ENCODE peak calls at places on chromosomes 3 and 15, in six cellular contexts. V is neural crest cell, D is RWPE1, Q is HFF-Myc, L is fibroblast of pulmonary artery, S is spleen. R is an unnamed sample.
A peak's percentile ranks its signal among the peaks of the same experiment; 100 is the strongest.

GRCh38 chr3:14810070-14810732 is 8.6 kb upstream of the FGD5 start:
- DNase-seq in L (peak; percentile 21), S (peak; percentile 79), V (no peak), D (no peak), Q (no peak), R (no peak)

GRCh38 chr15:78875107-78875914 is 2.6 kb downstream of the MORF4L1 start:
- DNase-seq in L (peak; percentile 14), V (no peak), Q (no peak), D (no peak), S (no peak), R (no peak)

GRCh38 chr15:62432702-62433398 is 267.8 kb upstream of the C2CD4B start:
- DNase-seq in L (no peak), D (no peak), Q (no peak), S (no peak), V (no peak), R (no peak)

GRCh38 chr3:25537476-25537875 is 109.4 kb downstream of the RARB start:
- DNase-seq in Q (no peak), V (no peak), L (no peak), D (no peak), S (no peak), R (no peak)

GRCh38 chr3:133574260-133574881 is 885 bp downstream of the CDV3 start:
- DNase-seq in Q (no peak), L (peak; percentile 73), V (peak; percentile 51), D (peak; percentile 53), S (peak; percentile 96), R (no peak)

GRCh38 chr3:44339990-44340389 is 1.4 kb downstream of the TCAIM start:
- DNase-seq in L (no peak), D (no peak), Q (no peak), S (no peak), V (no peak), R (no peak)

GRCh38 chr15:27701956-27702355 is 397.2 kb downstream of the OCA2 start:
- DNase-seq in Q (no peak), S (no peak), L (no peak), D (no peak), V (no peak), R (no peak)

GRCh38 chr15:73364070-73364469 is 4.7 kb downstream of the HCN4 start:
- DNase-seq in S (no peak), V (no peak), D (no peak), L (no peak), Q (no peak), R (no peak)

GRCh38 chr3:185823280-185824044 is 1.4 kb downstream of the IGF2BP2 start:
- DNase-seq in D (peak; percentile 20), S (peak; percentile 82), L (peak; percentile 47), Q (no peak), V (peak; percentile 37), R (no peak)

GRCh38 chr15:87354661-87355410 is 901.7 kb downstream of the NTRK3 start:
- DNase-seq in S (no peak), V (no peak), Q (no peak), D (peak; percentile 67), L (peak; percentile 65), R (no peak)

GRCh38 chr3:33360136-33360825 is 79.9 kb downstream of the UBP1 start:
- DNase-seq in S (no peak), L (peak; percentile 66), V (no peak), Q (no peak), D (peak; percentile 67), R (no peak)

GRCh38 chr3:128242818-128243601 is 89.7 kb downstream of the EEFSEC start:
- DNase-seq in D (no peak), S (no peak), V (no peak), Q (no peak), L (no peak), R (no peak)

GRCh38 chr3:124202754-124203153 is 210.8 kb upstream of the ROPN1 start:
- DNase-seq in D (no peak), L (peak; percentile 23), V (no peak), S (no peak), Q (no peak), R (no peak)

GRCh38 chr3:127532561-127533203 is 57.9 kb downstream of the TPRA1 start:
- DNase-seq in L (no peak), S (no peak), V (no peak), Q (no peak), D (no peak), R (no peak)

GRCh38 chr15:101545548-101546505 is 56.3 kb upstream of the PCSK6 start:
- DNase-seq in L (no peak), S (no peak), D (no peak), V (no peak), Q (no peak), R (no peak)

GRCh38 chr15:25703726-25704125 is 159.4 kb downstream of the ATP10A start:
- DNase-seq in V (no peak), D (no peak), Q (no peak), L (no peak), S (peak; percentile 39), R (no peak)

GRCh38 chr3:100160516-100160915 is 46.2 kb upstream of the FILIP1L start:
- DNase-seq in L (no peak), V (no peak), Q (no peak), D (no peak), S (no peak), R (no peak)

GRCh38 chr3:196990654-196991053 is 22.0 kb upstream of the PIGZ start:
- DNase-seq in D (no peak), L (no peak), V (no peak), Q (no peak), S (peak; percentile 20), R (no peak)

GRCh38 chr15:94385441-94385840 is 154.1 kb downstream of the MCTP2 start:
- DNase-seq in L (no peak), V (no peak), D (no peak), S (no peak), Q (no peak), R (no peak)

GRCh38 chr3:24493951-24494615 is 567 bp downstream of the THRB start:
- DNase-seq in D (peak; percentile 28), Q (no peak), V (peak; percentile 16), S (peak; percentile 88), L (peak; percentile 26), R (no peak)

GRCh38 chr3:128693696-128694095 is 32.3 kb upstream of the RAB7A start:
- DNase-seq in L (no peak), D (no peak), V (no peak), S (no peak), Q (no peak), R (no peak)

GRCh38 chr15:65550681-65551098 is 20.4 kb downstream of the HACD3 start:
- DNase-seq in Q (no peak), D (no peak), L (peak; percentile 25), S (no peak), V (no peak), R (no peak)

GRCh38 chr15:66039117-66039860 is 170.0 kb downstream of the RAB11A start:
- DNase-seq in L (no peak), S (no peak), D (peak; percentile 65), Q (no peak), V (no peak), R (no peak)

GRCh38 chr3:122892118-122892517 is 97.2 kb downstream of the SLC49A4 start:
- DNase-seq in D (no peak), V (no peak), S (no peak), Q (no peak), L (no peak), R (no peak)

GRCh38 chr3:194587438-194587931 is 45.7 kb downstream of the TMEM44 start:
- DNase-seq in Q (no peak), L (peak; percentile 92), S (no peak), D (no peak), V (no peak), R (no peak)

GRCh38 chr3:194588236-194588635 is 45.0 kb downstream of the TMEM44 start:
- DNase-seq in L (no peak), V (no peak), Q (no peak), S (no peak), D (peak; percentile 36), R (no peak)

GRCh38 chr3:194596906-194597305 is 36.3 kb downstream of the TMEM44 start:
- DNase-seq in L (no peak), Q (no peak), D (no peak), S (no peak), V (no peak), R (no peak)

GRCh38 chr3:194588741-194589140 is 44.5 kb downstream of the TMEM44 start:
- DNase-seq in S (no peak), Q (no peak), L (peak; percentile 88), D (no peak), V (no peak), R (no peak)

GRCh38 chr3:194592798-194593752 is 40.1 kb downstream of the TMEM44 start:
- DNase-seq in Q (peak; percentile 99), D (peak; percentile 95), S (no peak), V (no peak), L (peak; percentile 100), R (no peak)
- TF ChIP-seq CTCF in Q (no peak), D (no peak), S (no peak), V (no peak), L (peak; percentile 16), R (no peak)

GRCh38 chr3:159989973-159990846 is 1.6 kb downstream of the IL12A start:
- DNase-seq in L (no peak), D (no peak), Q (no peak), V (no peak), S (no peak), R (no peak)
- TF ChIP-seq CTCF in L (no peak), D (no peak), Q (no peak), V (no peak), S (no peak), R (no peak)

DNA sequence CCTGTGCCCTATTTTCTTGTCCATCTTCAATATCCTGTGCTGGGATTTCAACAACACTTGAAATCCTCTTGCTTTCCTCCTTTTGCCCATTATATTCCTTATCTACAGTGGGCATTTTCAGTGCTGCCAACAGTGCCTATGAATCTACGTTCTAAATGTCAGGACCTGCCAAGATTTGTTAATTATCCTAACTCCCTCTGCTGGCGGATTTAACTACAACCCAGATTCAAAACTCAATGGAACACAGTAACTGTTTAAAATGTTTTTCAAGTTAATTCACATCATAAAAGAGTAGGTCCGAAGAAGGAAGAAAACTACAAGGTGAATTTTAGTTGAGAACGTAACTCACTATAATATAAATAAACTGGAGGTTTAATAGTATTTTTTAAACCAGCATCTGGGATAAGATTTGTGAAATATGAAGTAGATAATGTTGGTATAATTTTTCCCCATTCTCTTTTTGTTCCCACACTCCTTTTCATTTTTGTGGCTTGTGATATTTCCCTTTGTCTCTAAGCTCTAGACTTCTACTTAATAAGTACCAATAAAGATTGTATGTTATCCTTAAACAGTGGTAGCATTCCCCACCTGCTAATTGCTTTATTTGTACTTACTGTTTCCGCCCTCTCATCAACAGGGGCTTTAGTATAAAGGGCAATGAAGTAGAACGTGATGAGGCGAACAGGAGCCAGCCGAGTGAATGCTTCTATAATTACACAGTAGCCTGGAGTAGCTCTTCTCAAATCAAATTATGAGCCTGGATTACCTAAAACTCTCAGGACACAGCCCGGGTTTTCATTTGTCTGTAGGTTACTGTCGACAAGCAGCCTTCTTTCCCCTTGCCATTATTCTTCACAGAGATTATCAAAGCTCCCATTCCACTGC is 302.5 kb upstream of the ATP11B start:
- DNase-seq in S (no peak), V (no peak), L (peak; percentile 1), D (peak; percentile 39), Q (no peak), R (no peak)
- TF ChIP-seq CTCF in S (no peak), V (peak; percentile 68), L (peak; percentile 18), D (peak; percentile 58), Q (no peak), R (peak; percentile 53)

DNA sequence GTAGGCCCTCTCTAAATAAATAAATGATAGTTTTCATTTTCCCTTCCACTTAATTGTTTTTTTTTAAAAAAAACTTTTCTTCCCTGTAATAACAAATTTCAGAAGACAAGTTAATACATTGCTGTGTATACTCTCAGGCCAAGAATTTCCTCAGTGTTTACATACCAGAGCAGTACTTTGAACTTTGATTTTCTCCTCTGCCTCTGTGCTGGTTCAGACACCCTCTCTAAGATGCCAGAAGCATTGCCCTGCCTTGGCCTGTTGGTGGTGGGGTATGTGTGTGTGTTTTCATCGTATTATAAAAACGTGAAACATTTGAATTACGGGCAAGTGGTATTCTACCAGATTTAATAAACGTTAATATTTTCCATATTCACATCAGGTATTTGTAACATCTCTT is 70.1 kb downstream of the SMAD3 start:
- DNase-seq in V (no peak), D (no peak), L (peak; percentile 51), Q (no peak), S (no peak), R (no peak)
- TF ChIP-seq CTCF in V (no peak), D (no peak), L (no peak), Q (no peak), S (no peak), R (no peak)

R was measured in D721Med.